ENCODE peak calls at places on chromosomes 11 and 22, in ten cellular contexts. I is fibroblast of mammary gland, U is mammary epithelial cell, W is HFF-Myc, S is GM13977, N is body of pancreas, P is chondrocyte, D is AG10803, K is fibroblast of the aortic adventitia, H is Peyer's patch. L is an unnamed sample.

GRCh38 chr11:102476812-102477211 is 24.2 kb upstream of the TMEM123 start:
- DNase-seq in S (no peak), D (no peak), N (peak), P (no peak), W (no peak), K (no peak), I (no peak), U (peak), H (peak), L (no peak)

GRCh38 chr11:65903715-65904114 is 3.5 kb upstream of the FOSL1 start:
- DNase-seq in I (no peak), N (no peak), K (no peak), S (no peak), H (no peak), D (no peak), W (no peak), U (no peak), P (no peak), L (no peak)

GRCh38 chr11:11391796-11392195 is 38.7 kb upstream of the CSNK2A3 start:
- DNase-seq in H (peak), I (peak), U (peak), N (no peak), P (no peak), K (peak), S (no peak), D (peak), W (peak), L (no peak)

GRCh38 chr22:45318168-45318557 is 8.4 kb downstream of the FAM118A start:
- DNase-seq in U (peak), S (peak), H (peak), W (peak), K (peak), P (no peak), N (peak), D (peak), I (peak), L (peak)

GRCh38 chr11:83711035-83711630 is 425.0 kb upstream of the CCDC90B start:
- DNase-seq in U (no peak), P (no peak), D (no peak), I (peak), H (no peak), W (no peak), N (no peak), K (no peak), S (no peak), L (no peak)

GRCh38 chr11:132177106-132177505 is 806.7 kb downstream of the NTM start:
- DNase-seq in H (no peak), K (peak), W (peak), U (peak), D (peak), N (no peak), S (no peak), I (peak), P (no peak), L (no peak)

GRCh38 chr11:79150966-79151365 is 289.9 kb downstream of the TENM4 start:
- DNase-seq in H (no peak), N (no peak), P (no peak), S (no peak), K (peak), U (peak), D (no peak), I (peak), W (no peak), L (no peak)

GRCh38 chr11:130465259-130465658 is 16.8 kb downstream of the ADAMTS15 start:
- DNase-seq in P (no peak), S (no peak), W (no peak), N (no peak), D (peak), K (no peak), H (no peak), U (no peak), I (peak), L (no peak)

GRCh38 chr11:93477684-93478234 is 65.4 kb downstream of the SMCO4 start:
- DNase-seq in S (no peak), U (no peak), N (no peak), W (no peak), I (no peak), D (no peak), K (no peak), P (no peak), H (no peak), L (no peak)

GRCh38 chr11:102974552-102975280 is 19.2 kb upstream of the MMP13 start:
- DNase-seq in W (no peak), H (no peak), U (peak), P (no peak), S (no peak), K (peak), I (peak), N (no peak), D (peak), L (no peak)

GRCh38 chr11:125464671-125465070 is 31.4 kb downstream of the FEZ1 start:
- DNase-seq in U (no peak), S (no peak), H (no peak), D (no peak), N (no peak), K (no peak), P (no peak), W (no peak), I (no peak), L (no peak)

GRCh38 chr22:24459911-24460310 is 32.5 kb downstream of the ADORA2A start:
- DNase-seq in D (no peak), W (no peak), U (no peak), P (no peak), H (no peak), I (no peak), K (no peak), S (no peak), N (no peak), L (no peak)

GRCh38 chr22:41197808-41198585 is 7.1 kb upstream of the L3MBTL2 start:
- DNase-seq in I (no peak), H (peak), S (no peak), U (no peak), N (peak), W (no peak), D (no peak), K (peak), P (no peak), L (no peak)

GRCh38 chr11:33178443-33179154 is 17.3 kb upstream of the CSTF3 start:
- DNase-seq in K (no peak), S (no peak), P (no peak), H (no peak), W (no peak), N (no peak), I (no peak), U (no peak), D (peak), L (no peak)

GRCh38 chr11:15873501-15873900 is 482.8 kb downstream of the SOX6 start:
- DNase-seq in H (no peak), P (no peak), W (no peak), S (no peak), U (no peak), N (no peak), K (no peak), I (no peak), D (no peak), L (no peak)
- TF ChIP-seq CTCF in H (no peak), P (no peak), W (no peak), S (no peak), U (no peak), N (no peak), K (no peak), I (no peak), D (no peak), L (no peak)

GRCh38 chr11:129333873-129334272 is 41.8 kb upstream of the BARX2 start:
- DNase-seq in S (no peak), K (no peak), W (no peak), U (no peak), I (no peak), H (no peak), P (no peak), N (no peak), D (no peak), L (no peak)
- TF ChIP-seq CTCF in S (no peak), K (peak), W (peak), U (peak), I (no peak), H (no peak), P (peak), N (no peak), D (peak), L (no peak)

DNA sequence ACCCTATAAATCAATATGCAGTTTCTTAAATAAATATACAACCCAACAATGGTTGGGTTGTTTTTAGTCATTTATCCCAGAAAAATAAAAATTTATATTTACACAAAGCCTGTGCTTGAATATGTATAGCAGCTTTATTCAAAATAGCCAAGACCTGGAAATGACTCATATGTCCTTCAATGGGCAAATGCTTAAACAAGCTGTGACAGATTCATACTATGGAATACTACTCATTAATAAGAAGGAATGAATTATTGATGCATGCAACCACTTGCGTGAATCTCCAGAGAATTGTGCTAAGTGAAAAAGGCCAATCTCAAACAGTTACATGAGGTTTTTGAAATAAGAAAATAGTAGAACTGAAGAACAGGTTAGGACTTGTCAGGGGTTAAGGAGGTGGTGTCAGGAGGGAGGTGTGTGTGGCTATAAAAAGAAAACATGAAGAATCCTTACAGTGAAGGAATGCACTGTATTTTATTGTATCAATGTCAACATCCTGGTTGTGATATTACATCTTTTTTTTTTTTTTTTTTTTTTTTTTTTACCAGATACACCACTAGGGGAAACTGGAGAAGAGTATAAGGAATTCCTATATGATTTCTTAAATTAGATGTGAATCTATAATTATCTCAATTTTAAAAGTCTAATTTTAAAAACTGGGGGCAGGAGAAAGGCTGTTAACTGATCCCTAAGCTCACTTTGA is 82.4 kb upstream of the CD44 start:
- DNase-seq in K (no peak), P (no peak), W (no peak), I (peak), U (peak), H (no peak), N (no peak), D (no peak), S (no peak), L (no peak)
- TF ChIP-seq CTCF in K (no peak), P (peak), W (no peak), I (peak), U (peak), H (no peak), N (no peak), D (no peak), S (no peak), L (no peak)

GRCh38 chr11:47966621-47967020 is 13.7 kb upstream of the PTPRJ start:
- DNase-seq in K (no peak), N (no peak), I (no peak), W (no peak), D (no peak), H (no peak), P (no peak), S (no peak), U (no peak), L (no peak)
- TF ChIP-seq CTCF in K (no peak), N (no peak), I (no peak), W (no peak), D (no peak), H (no peak), P (no peak), S (no peak), U (no peak), L (no peak)

GRCh38 chr11:128194226-128194625 is 393.1 kb downstream of the ETS1 start:
- DNase-seq in K (no peak), S (no peak), W (no peak), U (no peak), N (no peak), H (no peak), D (peak), P (no peak), I (peak), L (no peak)

GRCh38 chr11:128195756-128196155 is 391.6 kb downstream of the ETS1 start:
- DNase-seq in K (no peak), I (peak), S (no peak), P (no peak), H (no peak), W (no peak), N (no peak), D (no peak), U (no peak), L (no peak)

GRCh38 chr11:128193633-128194032 is 393.7 kb downstream of the ETS1 start:
- DNase-seq in S (no peak), N (no peak), P (no peak), W (no peak), I (no peak), H (no peak), D (no peak), U (no peak), K (no peak), L (no peak)

GRCh38 chr11:128196235-128196634 is 391.1 kb downstream of the ETS1 start:
- DNase-seq in U (no peak), W (no peak), K (no peak), S (no peak), D (peak), N (no peak), H (no peak), P (no peak), I (peak), L (no peak)

GRCh38 chr11:128195057-128195751 is 392.2 kb downstream of the ETS1 start:
- DNase-seq in P (no peak), N (no peak), D (peak), K (no peak), W (no peak), H (peak), I (no peak), S (no peak), U (no peak), L (no peak)
- TF ChIP-seq CTCF in P (peak), N (no peak), D (no peak), K (no peak), W (no peak), H (no peak), I (no peak), S (no peak), U (no peak), L (no peak)

GRCh38 chr11:100525635-100526034 is 161.5 kb upstream of the ARHGAP42 start:
- DNase-seq in H (no peak), K (no peak), I (no peak), U (peak), W (no peak), S (no peak), N (no peak), D (no peak), P (no peak), L (no peak)
- TF ChIP-seq CTCF in H (no peak), K (no peak), I (no peak), U (peak), W (peak), S (peak), N (no peak), D (no peak), P (peak), L (no peak)

GRCh38 chr11:97269527-97269926 is 879.7 kb downstream of the JRKL start:
- DNase-seq in N (no peak), W (no peak), H (no peak), I (no peak), S (no peak), K (no peak), U (peak), D (no peak), P (no peak), L (no peak)
- TF ChIP-seq CTCF in N (no peak), W (no peak), H (no peak), I (no peak), S (no peak), K (no peak), U (peak), D (no peak), P (peak), L (no peak)

DNA sequence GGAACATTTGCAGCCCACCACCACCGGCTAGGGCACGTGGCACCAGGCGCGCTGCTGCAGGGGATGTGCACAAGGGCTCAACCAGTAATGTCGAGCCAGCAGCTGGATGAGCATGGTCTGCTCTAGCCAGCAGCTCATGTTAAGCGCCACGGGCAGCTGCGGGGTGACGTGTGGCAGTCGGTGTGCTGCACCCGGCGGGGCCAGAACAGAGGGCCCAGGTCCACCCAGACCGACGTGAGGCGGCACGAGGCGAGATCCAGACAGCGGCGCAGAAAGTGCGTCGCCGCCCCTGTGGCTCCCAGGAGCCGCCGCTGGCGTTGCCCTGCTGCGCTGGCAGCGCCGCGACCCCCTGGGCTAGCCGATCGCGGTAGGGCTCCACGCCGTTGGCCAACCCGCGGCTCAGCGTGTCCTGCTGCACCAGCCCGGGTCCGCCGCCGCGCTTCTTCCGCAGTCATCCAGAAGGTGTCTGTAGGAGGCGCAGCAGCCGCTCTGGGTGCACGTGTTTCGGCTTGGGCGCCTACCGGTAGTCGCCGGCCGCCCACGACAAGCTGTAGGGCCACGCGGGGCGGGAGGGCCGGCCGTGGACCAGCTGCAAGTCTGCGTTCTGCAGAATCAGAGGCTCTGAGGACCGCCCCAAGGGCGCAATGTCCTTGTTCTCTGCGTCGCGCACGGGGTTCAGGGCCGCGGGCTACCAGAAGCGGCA is 4.6 kb upstream of the GALR3 start:
- DNase-seq in N (peak), D (no peak), W (no peak), S (peak), I (peak), P (peak), K (peak), H (peak), U (peak), L (peak)
- TF ChIP-seq CTCF in N (peak), D (peak), W (peak), S (peak), I (no peak), P (peak), K (peak), H (peak), U (no peak), L (no peak)

GRCh38 chr11:64564947-64565889 is 25.8 kb upstream of the SLC22A12 start:
- DNase-seq in P (peak), W (no peak), U (no peak), I (no peak), K (no peak), H (no peak), S (no peak), N (no peak), D (no peak), L (no peak)
- TF ChIP-seq CTCF in P (no peak), W (no peak), U (no peak), I (no peak), K (no peak), H (no peak), S (peak), N (no peak), D (no peak), L (no peak)

GRCh38 chr11:112582366-112582765 is 321.7 kb upstream of the PLET1 start:
- DNase-seq in N (no peak), S (no peak), D (no peak), I (no peak), P (no peak), H (no peak), U (no peak), W (no peak), K (no peak), L (no peak)

GRCh38 chr11:112587664-112588063 is 327.0 kb upstream of the PLET1 start:
- DNase-seq in S (no peak), P (no peak), U (no peak), K (no peak), W (no peak), N (no peak), H (no peak), D (no peak), I (no peak), L (no peak)

GRCh38 chr11:112581747-112582146 is 321.1 kb upstream of the PLET1 start:
- DNase-seq in P (no peak), U (no peak), H (no peak), S (peak), N (no peak), K (no peak), I (no peak), W (no peak), D (no peak), L (no peak)

GRCh38 chr11:112583246-112583893 is 322.7 kb upstream of the PLET1 start:
- DNase-seq in I (no peak), D (no peak), H (no peak), N (no peak), U (no peak), P (no peak), K (no peak), S (peak), W (no peak), L (no peak)

GRCh38 chr11:112584674-112585073 is 324.0 kb upstream of the PLET1 start:
- DNase-seq in I (no peak), D (no peak), K (no peak), H (no peak), S (no peak), U (no peak), P (no peak), N (no peak), W (no peak), L (no peak)
- TF ChIP-seq CTCF in I (no peak), D (peak), K (no peak), H (peak), S (peak), U (peak), P (peak), N (no peak), W (no peak), L (no peak)